ENCODE peak calls at places on chromosomes 6 and 20, in seven cellular contexts. B is mesenchymal stem cell, Z is mesendoderm, Q is H9, X is trophoblast cell, T is IMR-90, L is H1. A is an unnamed sample.

GRCh38 chr20:889932-890463 is 26.1 kb downstream of the ANGPT4 start:
- DNase-seq in B (no peak), Z (no peak), Q (no peak), X (no peak), T (no peak), L (no peak), A (no peak)

GRCh38 chr6:135464634-135465033 is 32.9 kb downstream of the AHI1 start:
- DNase-seq in B (no peak), Z (no peak), Q (no peak), X (no peak), T (no peak), L (no peak), A (no peak)

GRCh38 chr6:56843476-56844349 is 111.2 kb upstream of the BEND6 start:
- DNase-seq in B (peak), Z (peak), Q (peak), X (peak), T (peak), L (peak), A (peak)

GRCh38 chr20:38836991-38837390 is 31.5 kb downstream of the PPP1R16B start:
- DNase-seq in B (no peak), Z (no peak), Q (no peak), X (no peak), T (no peak), L (no peak), A (no peak)

GRCh38 chr20:53749499-53749898 is 155.9 kb upstream of the ZNF217 start:
- DNase-seq in B (no peak), Z (no peak), Q (no peak), X (no peak), T (no peak), L (no peak), A (no peak)

GRCh38 chr6:11393713-11394627 is 143.6 kb upstream of the TMEM170B start:
- DNase-seq in B (peak), Z (no peak), Q (no peak), X (no peak), T (peak), L (no peak), A (no peak)

GRCh38 chr6:142693446-142693845 is 251.5 kb downstream of the HIVEP2 start:
- DNase-seq in B (peak), Z (no peak), Q (no peak), X (no peak), T (peak), L (no peak), A (no peak)

GRCh38 chr6:109867970-109868358 is 110.1 kb upstream of the GPR6 start:
- DNase-seq in B (peak), Z (no peak), Q (no peak), X (no peak), T (no peak), L (no peak), A (no peak)

GRCh38 chr6:4136354-4136831 is 1.0 kb upstream of the ECI2 start:
- DNase-seq in B (no peak), Z (no peak), Q (no peak), X (no peak), T (no peak), L (no peak), A (no peak)

GRCh38 chr6:106107043-106107613 is 21.0 kb downstream of the PRDM1 start:
- DNase-seq in B (no peak), Z (no peak), Q (no peak), X (no peak), T (no peak), L (no peak), A (no peak)

GRCh38 chr6:122389704-122390103 is 9.7 kb upstream of the HSF2 start:
- DNase-seq in B (peak), Z (peak), Q (no peak), X (no peak), T (peak), L (no peak), A (no peak)

GRCh38 chr6:45699663-45700062 is 316.0 kb downstream of the CLIC5 start:
- DNase-seq in B (no peak), Z (no peak), Q (no peak), X (no peak), T (no peak), L (no peak), A (no peak)

GRCh38 chr6:2439632-2440031 is 194.2 kb upstream of the GMDS start:
- DNase-seq in B (no peak), Z (no peak), Q (no peak), X (no peak), T (no peak), L (no peak), A (no peak)

GRCh38 chr6:2434911-2435310 is 189.5 kb upstream of the GMDS start:
- DNase-seq in B (no peak), Z (no peak), Q (no peak), X (no peak), T (no peak), L (no peak), A (no peak)

GRCh38 chr6:2441881-2442475 is 196.6 kb upstream of the GMDS start:
- DNase-seq in B (no peak), Z (no peak), Q (no peak), X (peak), T (peak), L (no peak), A (no peak)

GRCh38 chr6:2436391-2437154 is 191.2 kb upstream of the GMDS start:
- DNase-seq in B (no peak), Z (no peak), Q (no peak), X (no peak), T (no peak), L (no peak), A (no peak)

DNA sequence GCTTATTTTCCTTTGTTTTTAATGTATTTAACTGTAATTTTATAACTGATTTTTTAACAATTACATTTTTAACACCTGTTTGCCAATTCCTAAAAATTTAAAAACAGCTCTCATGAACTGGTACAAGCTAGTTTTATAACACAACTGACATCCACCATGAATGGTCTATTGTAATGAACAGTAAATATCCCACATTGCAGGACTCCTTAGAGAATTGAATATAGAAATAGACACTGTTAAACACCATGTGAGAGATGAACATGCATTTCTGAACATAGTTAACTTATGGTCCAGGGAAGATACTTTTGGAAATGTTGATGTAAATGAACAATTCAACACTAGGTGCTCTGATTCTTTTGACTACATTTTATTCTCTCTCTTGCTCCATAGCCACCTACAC is 195.1 kb upstream of the GMDS start:
- DNase-seq in B (no peak), Z (no peak), Q (no peak), X (no peak), T (no peak), L (no peak), A (no peak)
- H4K8ac ChIP-seq in B (no peak), Z (no peak), Q (no peak), X (no peak), T (no peak), L (no peak), A (no peak)

GRCh38 chr6:104591573-104592334 is 268.0 kb downstream of the HACE1 start:
- DNase-seq in B (peak), Z (no peak), Q (no peak), X (no peak), T (no peak), L (no peak), A (no peak)
- H4K8ac ChIP-seq in B (no peak), Z (no peak), Q (no peak), X (no peak), T (no peak), L (no peak), A (no peak)

DNA sequence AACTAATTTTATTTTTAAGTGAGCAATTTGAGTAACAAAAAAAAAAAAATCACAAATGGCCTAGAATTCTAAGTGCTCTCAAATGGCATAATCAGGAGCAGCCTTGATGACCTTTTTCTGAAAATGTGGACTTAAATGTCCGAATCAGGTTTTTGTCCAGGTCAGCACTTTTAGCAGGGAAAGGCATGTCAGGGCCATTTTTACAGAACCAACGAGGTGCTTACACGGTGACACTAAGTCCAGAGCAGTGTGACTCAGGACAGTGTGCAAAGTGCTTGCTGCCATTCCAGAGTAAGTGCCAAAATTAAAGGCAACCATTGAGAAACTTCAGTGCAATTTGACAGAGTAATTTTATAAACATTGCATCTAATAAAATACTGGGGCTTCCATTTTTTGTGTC is 127.8 kb downstream of the KIF16B start:
- DNase-seq in B (no peak), Z (no peak), Q (no peak), X (no peak), T (no peak), L (no peak), A (no peak)
- H4K8ac ChIP-seq in B (no peak), Z (no peak), Q (no peak), X (no peak), T (no peak), L (no peak), A (no peak)

GRCh38 chr20:22904411-22904810 is 130.7 kb upstream of the SSTR4 start:
- DNase-seq in B (no peak), Z (no peak), Q (no peak), X (no peak), T (no peak), L (no peak), A (no peak)
- H4K8ac ChIP-seq in B (no peak), Z (no peak), Q (no peak), X (no peak), T (no peak), L (no peak), A (no peak)

DNA sequence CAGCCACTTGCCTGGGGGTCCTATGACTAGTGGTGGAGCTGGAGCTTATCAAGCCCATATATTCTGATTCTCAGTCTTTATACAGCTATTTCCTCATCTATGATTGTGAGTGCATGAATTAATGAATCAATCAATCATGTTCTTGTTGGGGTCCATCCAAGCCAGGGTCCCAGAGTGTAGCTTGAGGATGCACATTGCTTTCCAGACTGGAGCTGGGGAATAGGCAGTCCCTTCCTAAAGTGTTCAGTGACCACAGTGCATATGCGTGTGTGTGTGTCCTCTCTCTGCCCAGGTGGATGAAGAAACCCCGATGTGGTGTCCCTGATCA is 25.1 kb downstream of the MMP24 start:
- DNase-seq in B (no peak), Z (no peak), Q (no peak), X (no peak), T (no peak), L (no peak), A (no peak)
- H4K8ac ChIP-seq in B (no peak), Z (no peak), Q (no peak), X (no peak), T (no peak), L (no peak), A (no peak)

GRCh38 chr6:114634016-114634415 is 291.2 kb upstream of the HS3ST5 start:
- DNase-seq in B (no peak), Z (no peak), Q (no peak), X (no peak), T (no peak), L (no peak), A (no peak)

GRCh38 chr6:114638346-114638745 is 295.5 kb upstream of the HS3ST5 start:
- DNase-seq in B (no peak), Z (peak), Q (peak), X (no peak), T (no peak), L (peak), A (no peak)
- H4K8ac ChIP-seq in B (no peak), Z (no peak), Q (no peak), X (no peak), T (no peak), L (no peak), A (no peak)

GRCh38 chr20:9374068-9374467 is 140.3 kb upstream of the LAMP5 start:
- DNase-seq in B (no peak), Z (no peak), Q (no peak), X (no peak), T (peak), L (no peak), A (no peak)
- H4K8ac ChIP-seq in B (no peak), Z (no peak), Q (no peak), X (no peak), T (peak), L (no peak), A (no peak)

DNA sequence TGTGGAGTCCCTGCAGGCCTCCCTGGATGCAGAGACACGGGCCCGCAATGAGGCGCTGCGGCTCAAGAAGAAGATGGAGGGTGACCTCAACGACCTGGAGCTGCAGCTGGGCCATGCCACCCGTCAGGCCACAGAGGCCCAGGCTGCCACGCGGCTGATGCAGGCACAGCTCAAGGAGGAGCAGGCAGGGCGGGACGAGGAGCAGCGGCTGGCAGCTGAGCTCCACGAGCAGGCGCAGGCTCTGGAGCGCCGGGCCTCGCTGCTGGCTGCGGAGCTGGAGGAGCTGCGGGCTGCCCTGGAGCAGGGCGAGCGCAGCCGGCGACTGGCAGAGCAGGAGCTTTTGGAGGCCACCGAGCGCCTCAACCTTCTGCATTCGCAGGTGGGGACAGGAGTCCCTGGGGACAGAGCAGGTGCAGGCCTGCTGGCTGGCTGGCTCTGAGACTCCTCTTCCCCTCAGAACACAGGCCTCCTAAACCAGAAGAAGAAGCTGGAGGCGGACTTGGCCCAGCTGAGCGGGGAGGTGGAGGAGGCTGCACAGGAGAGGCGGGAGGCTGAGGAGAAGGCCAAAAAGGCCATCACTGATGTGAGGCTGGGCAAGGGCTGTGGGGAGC is 44.7 kb downstream of the MYH7B start:
- DNase-seq in B (no peak), Z (no peak), Q (no peak), X (no peak), T (no peak), L (no peak), A (no peak)
- H4K8ac ChIP-seq in B (no peak), Z (no peak), Q (no peak), X (no peak), T (no peak), L (no peak), A (no peak)